ENCODE peak calls at places on chromosome 2, in six cellular contexts. One of them, this sample, is unnamed.

GRCh38 chr2:174635747-174636399 is 38.3 kb upstream of the WIPF1 start:
- DNase-seq in K562: no peak
- DNase-seq in HepG2: no peak
- DNase-seq in A549: no peak
- DNase-seq in endothelial cell of umbilical vein: no peak
- DNase-seq in GM12878: no peak
- DNase-seq in this sample: peak

GRCh38 chr2:25086070-25086560 is 44.2 kb downstream of the EFR3B start:
- DNase-seq in K562: no peak
- DNase-seq in HepG2: no peak
- DNase-seq in A549: no peak
- DNase-seq in endothelial cell of umbilical vein: no peak
- DNase-seq in GM12878: no peak
- DNase-seq in this sample: no peak

GRCh38 chr2:165582409-165582808 is 112.9 kb downstream of the CSRNP3 start:
- DNase-seq in K562: no peak
- DNase-seq in HepG2: no peak
- DNase-seq in A549: no peak
- DNase-seq in endothelial cell of umbilical vein: no peak
- DNase-seq in GM12878: no peak
- DNase-seq in this sample: no peak

GRCh38 chr2:170369894-170370293 is 191.9 kb downstream of the MYO3B start:
- DNase-seq in K562: no peak
- DNase-seq in HepG2: peak
- DNase-seq in A549: peak
- DNase-seq in endothelial cell of umbilical vein: peak
- DNase-seq in GM12878: no peak
- DNase-seq in this sample: peak

GRCh38 chr2:5946210-5947118 is 254.3 kb downstream of the SOX11 start:
- DNase-seq in K562: no peak
- DNase-seq in HepG2: no peak
- DNase-seq in A549: no peak
- DNase-seq in endothelial cell of umbilical vein: no peak
- DNase-seq in GM12878: no peak
- DNase-seq in this sample: no peak

GRCh38 chr2:160405077-160405865 is 88.3 kb downstream of the RBMS1 start:
- DNase-seq in K562: no peak
- DNase-seq in HepG2: no peak
- DNase-seq in A549: no peak
- DNase-seq in endothelial cell of umbilical vein: no peak
- DNase-seq in GM12878: no peak
- DNase-seq in this sample: no peak

GRCh38 chr2:88669371-88670214 is 21.9 kb upstream of the RPIA start:
- DNase-seq in K562: peak
- DNase-seq in HepG2: peak
- DNase-seq in A549: peak
- DNase-seq in endothelial cell of umbilical vein: peak
- DNase-seq in GM12878: peak
- DNase-seq in this sample: peak

GRCh38 chr2:33848486-33848885 is 249.4 kb upstream of the FAM98A start:
- DNase-seq in K562: no peak
- DNase-seq in HepG2: no peak
- DNase-seq in A549: no peak
- DNase-seq in endothelial cell of umbilical vein: no peak
- DNase-seq in GM12878: no peak
- DNase-seq in this sample: no peak

GRCh38 chr2:54604771-54605350 is 118.6 kb upstream of the EML6 start:
- DNase-seq in K562: no peak
- DNase-seq in HepG2: no peak
- DNase-seq in A549: no peak
- DNase-seq in endothelial cell of umbilical vein: peak
- DNase-seq in GM12878: no peak
- DNase-seq in this sample: no peak

GRCh38 chr2:223247136-223247535 is 195.1 kb downstream of the KCNE4 start:
- DNase-seq in K562: peak
- DNase-seq in HepG2: peak
- DNase-seq in A549: no peak
- DNase-seq in endothelial cell of umbilical vein: peak
- DNase-seq in GM12878: no peak
- DNase-seq in this sample: peak

GRCh38 chr2:136247204-136247990 is 129.4 kb upstream of the CXCR4 start:
- DNase-seq in K562: no peak
- DNase-seq in HepG2: no peak
- DNase-seq in A549: no peak
- DNase-seq in endothelial cell of umbilical vein: no peak
- DNase-seq in GM12878: no peak
- DNase-seq in this sample: peak

GRCh38 chr2:227748079-227748478 is 2.4 kb downstream of the SCYGR8 start:
- DNase-seq in K562: peak
- DNase-seq in HepG2: peak
- DNase-seq in A549: peak
- DNase-seq in endothelial cell of umbilical vein: peak
- DNase-seq in GM12878: no peak
- DNase-seq in this sample: peak

GRCh38 chr2:176729706-176730569 is 460.7 kb downstream of the MTX2 start:
- DNase-seq in K562: no peak
- DNase-seq in HepG2: no peak
- DNase-seq in A549: no peak
- DNase-seq in endothelial cell of umbilical vein: peak
- DNase-seq in GM12878: no peak
- DNase-seq in this sample: no peak

GRCh38 chr2:68237976-68238580 is 14.3 kb downstream of the PPP3R1 start:
- DNase-seq in K562: no peak
- DNase-seq in HepG2: no peak
- DNase-seq in A549: no peak
- DNase-seq in endothelial cell of umbilical vein: peak
- DNase-seq in GM12878: no peak
- DNase-seq in this sample: no peak

GRCh38 chr2:197200056-197200455 is 110.5 kb downstream of the ANKRD44 start:
- DNase-seq in K562: no peak
- DNase-seq in HepG2: no peak
- DNase-seq in A549: no peak
- DNase-seq in endothelial cell of umbilical vein: no peak
- DNase-seq in GM12878: no peak
- DNase-seq in this sample: peak

DNA sequence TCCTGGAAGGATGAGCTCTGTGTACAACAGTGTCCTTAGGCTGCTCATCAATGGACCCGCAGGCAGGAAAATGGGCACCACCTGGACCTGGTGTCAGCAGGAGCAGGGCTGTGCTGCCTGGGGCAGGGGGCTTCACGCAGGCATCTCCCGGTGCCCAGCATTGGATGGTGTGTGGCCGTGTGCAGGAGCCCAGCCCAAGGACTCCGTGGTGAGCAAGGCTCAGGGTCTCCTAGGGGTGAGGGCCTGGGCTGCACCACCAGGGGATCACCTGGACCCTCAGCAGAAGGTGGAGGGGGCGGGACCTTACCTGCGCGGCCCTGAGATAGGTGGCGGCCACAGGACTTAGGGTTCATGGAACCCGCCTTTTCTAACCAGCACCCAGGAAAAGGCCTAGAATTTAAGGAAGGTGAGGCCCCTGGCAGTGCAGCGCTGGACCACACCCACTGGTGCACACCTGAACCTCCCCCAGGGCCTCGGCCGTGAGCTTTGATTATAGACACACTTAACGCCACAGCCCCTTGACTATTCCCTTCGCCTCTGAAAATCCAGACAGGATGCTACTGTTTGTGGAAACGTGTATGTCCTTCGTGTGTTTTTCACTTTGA is 89.1 kb downstream of the TMEM18 start:
- DNase-seq in K562: no peak
- DNase-seq in HepG2: no peak
- DNase-seq in A549: no peak
- DNase-seq in endothelial cell of umbilical vein: no peak
- DNase-seq in GM12878: no peak
- DNase-seq in this sample: no peak
- TF ChIP-seq POLR2A in K562: no peak
- TF ChIP-seq POLR2A in HepG2: no peak
- TF ChIP-seq POLR2A in A549: no peak
- TF ChIP-seq POLR2A in endothelial cell of umbilical vein: no peak
- TF ChIP-seq POLR2A in GM12878: no peak
- TF ChIP-seq POLR2A in this sample: no peak

GRCh38 chr2:100104718-100105677 is 37.4 kb downstream of the AFF3 start:
- DNase-seq in K562: peak
- DNase-seq in HepG2: no peak
- DNase-seq in A549: no peak
- DNase-seq in endothelial cell of umbilical vein: no peak
- DNase-seq in GM12878: no peak
- DNase-seq in this sample: no peak

GRCh38 chr2:100107440-100107839 is 35.0 kb downstream of the AFF3 start:
- DNase-seq in K562: no peak
- DNase-seq in HepG2: no peak
- DNase-seq in A549: no peak
- DNase-seq in endothelial cell of umbilical vein: no peak
- DNase-seq in GM12878: no peak
- DNase-seq in this sample: no peak

GRCh38 chr2:100107911-100108647 is 34.3 kb downstream of the AFF3 start:
- DNase-seq in K562: no peak
- DNase-seq in HepG2: no peak
- DNase-seq in A549: no peak
- DNase-seq in endothelial cell of umbilical vein: no peak
- DNase-seq in GM12878: no peak
- DNase-seq in this sample: no peak

GRCh38 chr2:100106460-100106859 is 35.9 kb downstream of the AFF3 start:
- DNase-seq in K562: no peak
- DNase-seq in HepG2: no peak
- DNase-seq in A549: no peak
- DNase-seq in endothelial cell of umbilical vein: no peak
- DNase-seq in GM12878: no peak
- DNase-seq in this sample: no peak

DNA sequence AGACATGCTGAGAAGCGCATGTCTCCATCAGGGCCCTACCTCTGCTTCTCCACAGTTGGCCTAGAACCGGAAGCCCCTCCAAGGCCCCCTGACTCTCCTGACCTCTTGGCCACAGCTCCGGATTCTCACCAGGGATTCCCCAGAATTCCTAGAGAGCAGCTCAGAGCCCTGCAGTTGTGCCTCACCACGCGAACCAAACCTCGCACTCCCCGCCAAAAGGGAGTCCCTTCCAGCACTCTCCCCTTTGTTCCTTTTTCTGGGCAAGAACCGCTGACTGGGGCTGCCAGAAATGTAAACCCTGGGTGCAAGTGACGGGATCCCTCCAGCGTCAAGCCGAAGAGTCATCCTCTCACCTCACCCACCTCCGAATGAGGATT is 36.7 kb downstream of the AFF3 start:
- DNase-seq in K562: no peak
- DNase-seq in HepG2: no peak
- DNase-seq in A549: no peak
- DNase-seq in endothelial cell of umbilical vein: no peak
- DNase-seq in GM12878: no peak
- DNase-seq in this sample: no peak
- TF ChIP-seq MYC in K562: no peak
- TF ChIP-seq MYC in HepG2: no peak
- TF ChIP-seq MYC in A549: no peak
- TF ChIP-seq MYC in endothelial cell of umbilical vein: no peak
- TF ChIP-seq MYC in GM12878: no peak
- TF ChIP-seq MYC in this sample: no peak

GRCh38 chr2:156626931-156627330 is 190.8 kb downstream of the GPD2 start:
- DNase-seq in K562: no peak
- DNase-seq in HepG2: no peak
- DNase-seq in A549: no peak
- DNase-seq in endothelial cell of umbilical vein: no peak
- DNase-seq in GM12878: no peak
- DNase-seq in this sample: no peak

GRCh38 chr2:156635646-156636045 is 199.5 kb downstream of the GPD2 start:
- DNase-seq in K562: no peak
- DNase-seq in HepG2: no peak
- DNase-seq in A549: no peak
- DNase-seq in endothelial cell of umbilical vein: no peak
- DNase-seq in GM12878: no peak
- DNase-seq in this sample: no peak

GRCh38 chr2:156625360-156625995 is 189.3 kb downstream of the GPD2 start:
- DNase-seq in K562: no peak
- DNase-seq in HepG2: no peak
- DNase-seq in A549: no peak
- DNase-seq in endothelial cell of umbilical vein: no peak
- DNase-seq in GM12878: no peak
- DNase-seq in this sample: no peak

DNA sequence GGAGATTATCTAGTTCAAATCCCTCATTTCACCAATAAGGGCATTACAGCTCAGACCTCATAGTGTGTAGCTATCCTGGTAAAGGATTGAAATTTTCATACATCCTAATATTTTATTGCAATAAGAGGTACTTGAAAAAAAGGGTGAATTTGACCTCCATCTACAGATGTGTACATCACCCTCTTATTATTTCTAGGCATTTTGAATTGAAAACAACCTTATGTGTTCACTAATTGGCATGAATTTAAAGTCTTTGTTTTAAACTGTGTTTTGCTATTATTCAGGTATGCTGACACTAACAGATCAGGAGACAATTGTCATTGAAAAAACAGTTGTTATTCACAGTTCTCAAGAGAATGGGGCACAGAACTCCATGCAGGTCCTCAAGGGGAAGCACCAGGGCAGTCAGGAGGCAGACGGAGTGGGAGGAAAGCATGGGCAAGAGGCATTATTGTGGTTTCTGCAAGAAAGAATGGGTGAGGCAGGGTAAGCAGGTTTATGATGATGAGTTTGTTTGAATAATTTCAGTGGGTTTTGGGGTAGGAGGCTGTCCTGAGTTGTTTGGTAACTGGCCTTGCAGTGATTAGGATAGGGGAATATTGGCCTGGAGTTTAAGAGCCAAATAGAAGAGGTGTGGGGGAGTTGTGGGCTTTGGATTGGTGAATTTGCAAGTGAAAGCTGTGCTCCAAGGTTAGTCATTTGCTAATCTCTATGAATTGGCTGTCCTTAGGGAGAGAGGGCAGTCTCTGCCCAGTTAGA is 194.6 kb downstream of the GPD2 start:
- DNase-seq in K562: no peak
- DNase-seq in HepG2: no peak
- DNase-seq in A549: no peak
- DNase-seq in endothelial cell of umbilical vein: no peak
- DNase-seq in GM12878: no peak
- DNase-seq in this sample: no peak
- TF ChIP-seq POLR2A in K562: no peak
- TF ChIP-seq POLR2A in HepG2: no peak
- TF ChIP-seq POLR2A in A549: no peak
- TF ChIP-seq POLR2A in endothelial cell of umbilical vein: no peak
- TF ChIP-seq POLR2A in GM12878: no peak
- TF ChIP-seq POLR2A in this sample: no peak

GRCh38 chr2:85705680-85706039 is 11.5 kb downstream of the GNLY start:
- DNase-seq in K562: no peak
- DNase-seq in HepG2: peak
- DNase-seq in A549: no peak
- DNase-seq in endothelial cell of umbilical vein: peak
- DNase-seq in GM12878: no peak
- DNase-seq in this sample: peak
- TF ChIP-seq MYC in K562: peak
- TF ChIP-seq MYC in HepG2: no peak
- TF ChIP-seq MYC in A549: no peak
- TF ChIP-seq MYC in endothelial cell of umbilical vein: no peak
- TF ChIP-seq MYC in GM12878: no peak
- TF ChIP-seq MYC in this sample: peak

GRCh38 chr2:127106998-127107621 is at the start of gene BIN1:
- DNase-seq in K562: peak
- DNase-seq in HepG2: peak
- DNase-seq in A549: peak
- DNase-seq in endothelial cell of umbilical vein: peak
- DNase-seq in GM12878: no peak
- DNase-seq in this sample: peak
- TF ChIP-seq POLR2A in K562: no peak
- TF ChIP-seq POLR2A in HepG2: no peak
- TF ChIP-seq POLR2A in A549: peak
- TF ChIP-seq POLR2A in endothelial cell of umbilical vein: peak
- TF ChIP-seq POLR2A in GM12878: no peak
- TF ChIP-seq POLR2A in this sample: no peak

GRCh38 chr2:100881629-100882028 is 61.7 kb downstream of the NPAS2 start:
- DNase-seq in K562: no peak
- DNase-seq in HepG2: peak
- DNase-seq in A549: no peak
- DNase-seq in endothelial cell of umbilical vein: no peak
- DNase-seq in GM12878: no peak
- DNase-seq in this sample: no peak
- TF ChIP-seq MYC in K562: no peak
- TF ChIP-seq MYC in HepG2: peak
- TF ChIP-seq MYC in A549: no peak
- TF ChIP-seq MYC in endothelial cell of umbilical vein: no peak
- TF ChIP-seq MYC in GM12878: no peak
- TF ChIP-seq MYC in this sample: no peak

This sample was measured in NB4.